ENCODE peak calls at places on chromosomes 2 and 18, in six cellular contexts. L is ovary, G is spleen, I is Peyer's patch, X is IMR-90, U is tibial nerve. T is an unnamed sample. For H3K9me3, the result is how much of the 10 kb centered on the place peaks cover.

GRCh38 chr2:183284606-183285005 is 160.4 kb downstream of the NUP35 start:
- DNase-seq in L (no peak), G (no peak), I (no peak), X (peak), U (no peak), T (no peak)

GRCh38 chr2:46076251-46076650 is 221.0 kb upstream of the EPAS1 start:
- DNase-seq in L (no peak), G (no peak), I (no peak), X (peak), U (no peak), T (no peak)

GRCh38 chr2:78145997-78146722 is 624.0 kb upstream of the LRRTM4 start:
- DNase-seq in L (no peak), G (no peak), I (no peak), X (no peak), U (no peak), T (no peak)

GRCh38 chr2:62669180-62669579 is 36.3 kb upstream of the EHBP1 start:
- DNase-seq in L (no peak), G (no peak), I (no peak), X (no peak), U (no peak), T (no peak)

GRCh38 chr2:226478121-226478809 is 321.4 kb downstream of the IRS1 start:
- DNase-seq in L (peak), G (no peak), I (peak), X (peak), U (peak), T (no peak)

GRCh38 chr18:63241739-63242138 is 77.8 kb downstream of the BCL2 start:
- DNase-seq in L (no peak), G (no peak), I (no peak), X (no peak), U (no peak), T (no peak)

GRCh38 chr2:153235516-153235915 is 243.0 kb downstream of the RPRM start:
- DNase-seq in L (no peak), G (no peak), I (no peak), X (no peak), U (no peak), T (no peak)

GRCh38 chr2:104944495-104944894 is 90.6 kb downstream of the POU3F3 start:
- DNase-seq in L (no peak), G (no peak), I (peak), X (no peak), U (no peak), T (no peak)

GRCh38 chr2:26721267-26722032 is 28.9 kb downstream of the KCNK3 start:
- DNase-seq in L (no peak), G (no peak), I (peak), X (no peak), U (no peak), T (no peak)

GRCh38 chr2:229408356-229408755 is 137.3 kb upstream of the PID1 start:
- DNase-seq in L (peak), G (no peak), I (peak), X (peak), U (peak), T (peak)

GRCh38 chr2:165535443-165535842 is 65.9 kb downstream of the CSRNP3 start:
- DNase-seq in L (no peak), G (no peak), I (no peak), X (no peak), U (no peak), T (no peak)

GRCh38 chr2:179805001-179805400 is 56.4 kb downstream of the ZNF385B start:
- DNase-seq in L (no peak), G (no peak), I (no peak), X (no peak), U (no peak), T (no peak)

GRCh38 chr18:3652380-3653262 is 202.6 kb downstream of the TGIF1 start:
- DNase-seq in L (peak), G (no peak), I (peak), X (peak), U (no peak), T (peak)

GRCh38 chr2:31125918-31126695 is 12.1 kb downstream of the GALNT14 start:
- DNase-seq in L (no peak), G (no peak), I (no peak), X (no peak), U (no peak), T (no peak)

GRCh38 chr2:7867858-7868257 is 814.0 kb upstream of the ID2 start:
- DNase-seq in L (no peak), G (no peak), I (no peak), X (no peak), U (no peak), T (no peak)

GRCh38 chr2:185782223-185782769 is 43.7 kb downstream of the FSIP2 start:
- DNase-seq in L (no peak), G (no peak), I (no peak), X (no peak), U (no peak), T (no peak)

GRCh38 chr2:119528036-119528435 is 3.8 kb upstream of the SCTR start:
- DNase-seq in L (no peak), G (no peak), I (no peak), X (no peak), U (no peak), T (no peak)

GRCh38 chr2:230161180-230161579 is 58.6 kb downstream of the SP110 start:
- DNase-seq in L (no peak), G (no peak), I (no peak), X (peak), U (no peak), T (no peak)

GRCh38 chr2:211598238-211598637 is 940.4 kb downstream of the ERBB4 start:
- DNase-seq in L (no peak), G (no peak), I (no peak), X (no peak), U (no peak), T (no peak)

GRCh38 chr2:215537621-215538020 is 101.8 kb upstream of the FN1 start:
- DNase-seq in L (no peak), G (no peak), I (no peak), X (peak), U (no peak), T (no peak)

GRCh38 chr2:85154048-85154753 is 21.0 kb downstream of the TCF7L1 start:
- DNase-seq in L (no peak), G (no peak), I (no peak), X (peak), U (no peak), T (no peak)

GRCh38 chr2:117055499-117056375 is 758.8 kb upstream of the DDX18 start:
- DNase-seq in L (no peak), G (no peak), I (no peak), X (no peak), U (no peak), T (no peak)

GRCh38 chr2:14094592-14094991 is 537.9 kb upstream of the LRATD1 start:
- DNase-seq in L (no peak), G (no peak), I (no peak), X (no peak), U (no peak), T (no peak)

GRCh38 chr18:7914834-7915670 is 347.9 kb downstream of the PTPRM start:
- DNase-seq in L (no peak), G (no peak), I (no peak), X (no peak), U (no peak), T (no peak)

GRCh38 chr2:10316336-10316735 is 13.6 kb downstream of the HPCAL1 start:
- DNase-seq in L (no peak), G (no peak), I (no peak), X (peak), U (no peak), T (no peak)

GRCh38 chr18:10078053-10078452 is 164.2 kb downstream of the VAPA start:
- DNase-seq in L (no peak), G (no peak), I (no peak), X (no peak), U (no peak), T (no peak)

GRCh38 chr2:234399451-234400246 is 97.2 kb downstream of the ARL4C start:
- DNase-seq in L (no peak), G (no peak), I (no peak), X (peak), U (no peak), T (no peak)

GRCh38 chr2:178473931-178474330 is 4.5 kb downstream of the FKBP7 start:
- DNase-seq in L (no peak), G (no peak), I (no peak), X (peak), U (no peak), T (no peak)

GRCh38 chr2:235263205-235264120 is 230.4 kb upstream of the AGAP1 start:
- DNase-seq in L (peak), G (no peak), I (peak), X (peak), U (peak), T (peak)

GRCh38 chr18:23719634-23720201 is 30.5 kb downstream of the LAMA3 start:
- DNase-seq in L (peak), G (no peak), I (peak), X (peak), U (no peak), T (no peak)

GRCh38 chr2:174611006-174611405 is 13.4 kb upstream of the WIPF1 start:
- DNase-seq in L (no peak), G (no peak), I (no peak), X (no peak), U (no peak), T (no peak)

GRCh38 chr2:151826737-151827157 is 1.5 kb downstream of the ARL5A start:
- DNase-seq in L (no peak), G (no peak), I (no peak), X (peak), U (peak), T (no peak)

GRCh38 chr2:210534879-210535278 is 21.5 kb upstream of the CPS1 start:
- DNase-seq in L (no peak), G (no peak), I (no peak), X (no peak), U (no peak), T (no peak)

GRCh38 chr2:60479226-60480088 is 74.0 kb downstream of the BCL11A start:
- DNase-seq in L (no peak), G (no peak), I (no peak), X (no peak), U (no peak), T (peak)

DNA sequence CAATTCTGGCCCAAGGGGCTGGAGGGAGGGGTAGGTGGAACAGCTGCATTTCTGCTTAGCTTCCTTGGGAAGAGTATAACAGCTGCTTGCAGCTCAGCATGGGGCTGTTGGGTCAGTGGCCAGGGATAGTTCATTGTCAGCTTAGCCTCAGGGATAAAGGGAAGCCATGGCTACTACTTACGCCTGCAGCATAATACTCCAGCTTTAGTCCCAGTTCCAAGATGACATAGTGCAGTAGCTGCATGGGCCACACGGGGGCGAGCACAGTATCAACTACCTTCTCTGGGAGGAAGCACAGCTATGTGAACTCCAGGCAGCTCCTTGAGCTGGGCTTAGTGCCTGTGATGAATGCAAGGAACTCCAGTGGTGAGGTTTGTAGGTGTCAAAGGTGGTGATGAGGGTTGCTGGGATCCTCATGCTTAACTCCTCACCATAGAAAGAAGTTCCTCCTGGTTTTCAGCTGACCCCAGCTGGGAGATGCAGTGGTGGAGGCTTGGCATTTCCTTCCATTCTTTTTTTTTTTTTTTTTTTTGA is 35.4 kb upstream of the RHOB start:
- DNase-seq in L (peak), G (peak), I (peak), X (peak), U (peak), T (peak)
- TF ChIP-seq CTCF in L (peak), G (peak), I (peak), X (peak), U (peak), T (peak)

DNA sequence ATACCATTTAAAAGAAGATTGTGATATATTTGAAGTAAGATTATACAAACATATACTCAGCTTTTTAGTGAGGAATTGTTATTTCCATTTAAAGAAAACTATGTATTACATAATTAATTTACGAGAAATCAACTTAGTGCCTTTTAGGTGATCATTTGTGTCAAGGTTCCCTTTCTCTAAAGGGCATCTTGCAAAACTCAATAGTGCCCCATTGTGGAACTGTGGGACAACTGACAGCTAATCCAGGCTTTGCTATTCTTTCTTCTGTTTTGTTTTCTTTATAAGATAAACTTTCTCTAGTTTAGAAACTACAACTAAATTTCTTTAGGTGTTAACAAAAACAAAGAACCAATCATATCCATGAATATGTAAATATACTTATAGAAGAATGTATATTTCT is 24.3 kb upstream of the VIT start:
- DNase-seq in L (no peak), G (no peak), I (no peak), X (peak), U (no peak), T (no peak)
- TF ChIP-seq POLR2A in L (no peak), G (no peak), I (no peak), X (no peak), U (no peak), T (no peak)

DNA sequence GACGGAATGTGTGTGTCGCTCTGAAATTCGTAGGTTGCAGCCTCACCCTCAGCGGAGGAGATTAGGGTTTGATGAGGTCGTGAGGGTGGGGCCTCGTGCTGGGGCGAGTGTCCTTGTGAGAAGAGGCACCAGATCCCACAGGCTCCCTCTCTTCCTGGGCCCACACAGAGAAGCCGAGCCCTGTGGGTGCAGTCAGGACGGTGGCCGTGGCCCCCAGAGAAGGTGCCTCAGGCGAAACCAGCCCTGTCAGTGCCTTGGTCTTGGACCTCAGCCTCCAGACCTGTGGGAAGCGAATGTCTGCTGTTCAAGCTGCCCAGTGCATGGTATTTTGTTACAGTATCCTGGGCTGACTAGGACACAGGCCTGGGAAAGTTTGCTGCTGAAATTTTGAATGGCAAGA is 108.0 kb upstream of the ALKAL2 start:
- DNase-seq in L (no peak), G (no peak), I (no peak), X (no peak), U (no peak), T (no peak)
- H3K9me3 ChIP-seq in L (under half), G (under half), I (under half), X (under half), U (under half), T (under half)

DNA sequence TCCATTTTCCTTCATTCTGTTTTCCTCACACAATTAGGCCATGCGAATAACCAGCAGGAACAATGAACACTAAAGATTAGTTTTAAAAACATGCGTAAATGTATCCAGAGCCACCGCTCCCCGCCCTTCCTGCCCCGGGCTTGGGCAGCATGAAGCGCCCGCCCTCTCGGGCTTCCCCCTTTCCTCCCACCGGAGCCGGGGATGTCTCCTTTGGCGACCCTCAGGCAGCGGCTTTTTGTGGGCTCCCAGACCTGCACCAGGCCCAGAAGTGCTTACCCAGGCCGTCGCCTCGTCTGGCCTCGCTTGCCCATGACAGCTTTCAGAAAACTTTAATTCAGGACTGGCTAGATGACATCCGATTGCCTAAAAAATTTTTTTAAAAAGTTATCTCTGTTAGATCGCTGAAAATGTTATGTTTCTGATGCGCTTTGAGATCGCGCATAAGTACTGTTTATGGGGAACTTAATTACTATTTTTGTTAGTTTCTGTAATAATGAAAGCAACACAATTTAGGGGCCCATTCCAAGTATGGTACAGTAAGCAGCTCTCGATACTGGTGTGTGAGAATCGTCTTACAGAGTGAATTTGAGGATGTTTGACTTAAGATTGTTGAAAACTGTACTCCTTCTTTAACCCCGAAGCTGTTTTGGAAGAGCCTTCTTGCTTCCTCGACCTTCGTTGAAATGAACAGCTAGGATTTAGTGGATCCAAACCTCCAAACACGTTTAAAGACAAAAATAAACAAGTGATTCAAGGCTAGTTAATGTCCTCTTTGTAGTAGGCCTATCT is 1.1 kb downstream of the MAP3K20 start:
- DNase-seq in L (peak), G (peak), I (no peak), X (peak), U (peak), T (peak)
- TF ChIP-seq CTCF in L (no peak), G (no peak), I (no peak), X (no peak), U (no peak), T (no peak)